ENCODE peak calls at places on chromosomes 11 and 22, in eight cellular contexts. N, T, B, W, F, X, Q and Y are unnamed samples.

GRCh38 chr11:134514354-134514951 is 102.4 kb upstream of the B3GAT1 start:
- DNase-seq in B (no peak), F (no peak), W (peak; percentile 45), X (no peak), T (no peak), N (no peak), Q (peak; percentile 41), Y (peak; percentile 65)

GRCh38 chr11:134398644-134399292 is 13.3 kb downstream of the B3GAT1 start:
- DNase-seq in W (no peak), N (no peak), B (no peak), X (no peak), Q (no peak), T (no peak), F (no peak), Y (no peak)

GRCh38 chr11:66335531-66336233 is 552 bp downstream of the RIN1 start:
- DNase-seq in X (no peak), Q (peak; percentile 52), T (peak; percentile 50), W (no peak), B (no peak), F (peak; percentile 45), N (no peak), Y (peak; percentile 82)

GRCh38 chr11:106305458-106305857 is 228.0 kb downstream of the AASDHPPT start:
- DNase-seq in F (peak; percentile 33), B (no peak), T (peak; percentile 34), W (no peak), N (no peak), Q (no peak), X (no peak), Y (no peak)

GRCh38 chr22:26792522-26792921 is 135.1 kb downstream of the MIAT start:
- DNase-seq in T (no peak), B (no peak), N (no peak), F (no peak), Q (no peak), X (no peak), W (no peak), Y (no peak)

GRCh38 chr11:9260182-9261146 is 4.7 kb downstream of the DENND5A start:
- DNase-seq in N (no peak), F (no peak), Q (no peak), X (no peak), W (no peak), B (no peak), T (no peak), Y (no peak)

GRCh38 chr11:31850365-31850764 is 39.2 kb upstream of the PAX6 start:
- DNase-seq in F (no peak), Q (no peak), N (no peak), B (no peak), T (no peak), W (no peak), X (no peak), Y (no peak)

GRCh38 chr11:101445761-101446160 is 138.0 kb downstream of the TRPC6 start:
- DNase-seq in F (no peak), N (no peak), X (no peak), B (no peak), W (no peak), T (peak; percentile 52), Q (no peak), Y (no peak)

GRCh38 chr11:2760196-2760871 is 60.5 kb upstream of the KCNQ1OT1 start:
- DNase-seq in X (no peak), W (peak; percentile 43), F (no peak), Q (peak; percentile 35), B (peak; percentile 31), N (no peak), T (no peak), Y (no peak)

GRCh38 chr22:28976588-28976987 is 85.0 kb downstream of the C22orf31 start:
- DNase-seq in N (no peak), X (no peak), W (no peak), Q (no peak), T (peak; percentile 75), B (no peak), F (no peak), Y (no peak)

GRCh38 chr11:1410366-1411291 is 20.9 kb downstream of the BRSK2 start:
- DNase-seq in T (no peak), B (no peak), F (no peak), X (no peak), Q (no peak), N (no peak), W (no peak), Y (no peak)

GRCh38 chr11:2991477-2992233 is 474 bp downstream of the NAP1L4 start:
- DNase-seq in X (no peak), B (no peak), F (peak; percentile 86), Q (no peak), N (no peak), W (no peak), T (peak; percentile 60), Y (peak; percentile 55)

GRCh38 chr11:119493712-119494111 is 70.7 kb upstream of the THY1 start:
- DNase-seq in T (peak; percentile 43), F (peak; percentile 84), W (no peak), N (no peak), X (no peak), Q (no peak), B (no peak), Y (peak; percentile 48)

GRCh38 chr11:66113132-66113856 is 43.2 kb downstream of the PACS1 start:
- DNase-seq in Q (no peak), B (no peak), W (no peak), T (peak; percentile 81), X (no peak), F (no peak), N (no peak), Y (no peak)

GRCh38 chr22:39220450-39220849 is 24.3 kb downstream of the PDGFB start:
- DNase-seq in B (peak; percentile 7), T (no peak), W (no peak), F (no peak), Q (peak; percentile 10), X (no peak), N (no peak), Y (peak; percentile 5)

GRCh38 chr11:2098691-2099522 is 40.3 kb downstream of the IGF2 start:
- DNase-seq in W (peak; percentile 46), X (no peak), N (no peak), T (peak; percentile 37), F (no peak), B (no peak), Q (peak; percentile 41), Y (no peak)

GRCh38 chr11:75103380-75104026 is 6.8 kb upstream of the OR2AT4 start:
- DNase-seq in Q (no peak), W (no peak), X (no peak), F (no peak), B (no peak), N (no peak), T (peak; percentile 34), Y (no peak)

GRCh38 chr22:45262931-45263789 is 21.6 kb upstream of the UPK3A start:
- DNase-seq in N (peak; percentile 46), W (no peak), T (no peak), B (no peak), F (no peak), Q (peak; percentile 61), X (no peak), Y (peak; percentile 48)

DNA sequence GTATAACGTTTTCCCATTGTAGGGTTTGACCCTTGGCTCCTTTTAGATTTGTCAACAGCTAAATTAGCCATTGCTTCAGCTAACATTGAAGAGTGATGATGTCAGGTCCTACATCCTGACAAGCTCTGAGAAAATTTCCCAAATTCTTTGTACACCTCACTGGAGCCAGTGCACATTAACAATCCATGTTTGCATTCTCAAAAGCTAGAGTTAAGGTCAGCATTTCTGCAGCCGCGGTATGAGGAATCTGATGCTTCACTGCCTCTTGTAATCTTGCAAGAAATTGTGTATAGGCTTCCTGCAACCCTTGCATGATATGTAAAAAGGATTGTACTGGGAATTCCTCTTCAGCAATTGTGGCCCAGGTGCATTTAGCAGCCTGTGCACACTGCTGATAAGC is 33.1 kb upstream of the NCAM1 start:
- DNase-seq in F (no peak), N (no peak), Q (no peak), T (no peak), W (no peak), X (no peak), B (no peak), Y (no peak)
- H3K4me1 ChIP-seq in F (peaks cover 7% of the 10 kb centered on the region), N (peaks cover 8% of the 10 kb centered on the region), Q (no peaks in the 10 kb centered on the region), T (no peaks in the 10 kb centered on the region), W (no peaks in the 10 kb centered on the region), X (no peaks in the 10 kb centered on the region), B (no peaks in the 10 kb centered on the region), Y (no peaks in the 10 kb centered on the region)

DNA sequence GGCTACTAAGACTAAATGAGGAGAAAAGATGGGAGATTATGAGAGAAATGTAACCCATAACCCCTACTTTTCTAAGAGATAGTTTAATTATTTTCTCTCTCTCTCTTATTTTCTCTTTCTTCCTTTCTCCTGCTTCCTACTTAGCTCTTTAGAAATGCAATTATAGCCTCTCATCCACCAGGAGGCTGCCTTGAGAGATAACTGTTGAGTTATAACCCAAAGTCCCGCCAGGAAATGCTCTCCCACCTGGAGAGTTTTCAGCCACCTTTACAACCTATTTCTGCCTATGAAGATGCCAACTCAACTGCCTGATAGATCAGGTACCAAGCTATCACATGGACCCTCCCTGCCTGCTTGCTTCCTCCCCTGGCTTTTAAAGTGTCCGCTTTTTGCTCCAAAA is 34.0 kb upstream of the TMEM123 start:
- DNase-seq in Q (no peak), W (no peak), X (no peak), N (no peak), F (no peak), B (no peak), T (no peak), Y (no peak)
- TF ChIP-seq CTCF in Q (no peak), W (no peak), X (no peak), N (no peak), F (no peak), B (no peak), T (no peak), Y (no peak)

DNA sequence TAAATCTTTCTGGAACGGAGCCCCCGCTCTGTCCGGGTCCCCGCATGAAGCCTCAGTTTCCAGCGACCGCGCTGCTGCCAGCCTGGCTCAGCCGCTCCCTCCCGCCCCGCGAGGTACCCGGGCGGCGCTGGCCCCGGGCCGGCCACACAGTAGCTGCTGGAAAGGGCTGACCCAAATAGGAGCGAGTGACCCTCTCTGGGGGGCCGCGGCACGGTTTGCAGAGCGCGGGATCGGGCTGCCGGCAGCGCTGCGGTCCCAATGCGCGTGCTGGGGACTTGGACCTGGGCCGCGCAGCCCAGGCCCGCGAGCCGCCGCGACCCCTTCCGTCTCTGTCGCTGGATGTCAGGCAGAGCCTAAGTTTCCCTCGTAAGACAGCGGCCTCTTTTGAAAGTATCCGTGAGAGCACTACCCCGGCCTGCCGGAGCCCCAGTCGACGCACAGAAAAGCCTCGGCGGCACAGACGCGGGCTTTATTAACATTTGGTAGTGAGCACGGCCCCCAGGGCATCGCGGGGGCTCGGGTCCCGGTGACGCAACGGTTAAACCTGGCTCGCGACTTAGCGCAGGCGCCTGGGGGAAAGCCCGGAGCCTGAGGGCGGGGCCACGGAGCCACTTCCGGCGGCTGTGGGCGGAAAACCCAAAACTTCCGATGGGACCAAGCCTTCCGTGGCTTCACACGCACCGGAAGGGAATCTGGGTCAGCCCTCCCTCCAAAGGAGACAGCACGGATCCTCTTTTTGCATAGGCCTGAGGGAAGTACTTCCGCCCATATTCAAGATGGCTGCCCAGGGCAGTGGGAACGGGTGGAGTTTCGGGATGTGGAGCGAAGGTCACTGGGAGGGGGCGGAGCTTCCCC is 14.9 kb downstream of the BAD start:
- DNase-seq in N (peak; percentile 98), F (peak; percentile 99), Q (peak; percentile 98), W (peak; percentile 95), X (peak; percentile 93), B (peak; percentile 98), T (peak; percentile 99), Y (peak; percentile 98)
- H3K4me1 ChIP-seq in N (peaks cover 64% of the 10 kb centered on the region), F (peaks cover 8% of the 10 kb centered on the region), Q (peaks cover 40% of the 10 kb centered on the region), W (peaks cover 25% of the 10 kb centered on the region), X (peaks cover 10% of the 10 kb centered on the region), B (peaks cover 24% of the 10 kb centered on the region), T (peaks cover 41% of the 10 kb centered on the region), Y (peaks cover 44% of the 10 kb centered on the region)

GRCh38 chr11:13701506-13701905 is 33.0 kb downstream of the FAR1 start:
- DNase-seq in B (no peak), W (no peak), X (no peak), Q (no peak), T (no peak), F (no peak), N (no peak), Y (no peak)
- TF ChIP-seq CTCF in B (no peak), W (no peak), X (no peak), Q (no peak), T (no peak), F (no peak), N (no peak), Y (no peak)